ENCODE peak calls at places on chromosomes 4 and X, in eight cellular contexts. F is CD4-positive, alpha-beta memory T cell; M is WERI-Rb-1; L is H7; W is NT2/D1; P is GM23338; C is AG10803; E is AG04450. V is an unnamed sample.

GRCh38 chr4:42547805-42548204 is 109.1 kb downstream of the ATP8A1 start:
- DNase-seq in F (no peak), M (peak), L (no peak), W (no peak), P (no peak), C (no peak), E (no peak), V (no peak)

GRCh38 chr4:98482847-98483806 is 175.3 kb downstream of the TSPAN5 start:
- DNase-seq in F (no peak), M (no peak), L (no peak), W (no peak), P (no peak), C (peak), E (no peak), V (no peak)

GRCh38 chr4:98749206-98749605 is 90.8 kb upstream of the TSPAN5 start:
- DNase-seq in F (no peak), M (no peak), L (no peak), W (no peak), P (no peak), C (peak), E (no peak), V (no peak)

GRCh38 chrX:132737743-132738142 is 220.7 kb downstream of the HS6ST2 start:
- DNase-seq in F (peak), M (no peak), L (no peak), W (no peak), P (no peak), C (no peak), E (no peak), V (peak)

GRCh38 chr4:118989098-118990080 is 100.7 kb downstream of the SYNPO2 start:
- DNase-seq in F (no peak), M (no peak), L (no peak), W (no peak), P (no peak), C (peak), E (no peak), V (no peak)

GRCh38 chr4:94763005-94763404 is 5.2 kb downstream of the BMPR1B start:
- DNase-seq in F (no peak), M (no peak), L (no peak), W (no peak), P (no peak), C (peak), E (no peak), V (no peak)

GRCh38 chr4:147837435-147837834 is 105.5 kb downstream of the ARHGAP10 start:
- DNase-seq in F (no peak), M (peak), L (no peak), W (no peak), P (peak), C (no peak), E (no peak), V (no peak)

GRCh38 chr4:18020145-18020670 is 1.3 kb downstream of the LCORL start:
- DNase-seq in F (peak), M (peak), L (peak), W (no peak), P (peak), C (peak), E (no peak), V (no peak)

GRCh38 chrX:129983575-129984131 is 1.2 kb downstream of the BCORL1 start:
- DNase-seq in F (no peak), M (peak), L (peak), W (no peak), P (peak), C (no peak), E (no peak), V (no peak)

GRCh38 chr4:57501715-57502114 is 391.5 kb upstream of the IGFBP7 start:
- DNase-seq in F (no peak), M (no peak), L (peak), W (no peak), P (peak), C (peak), E (no peak), V (no peak)

GRCh38 chrX:15973299-15973698 is 118.7 kb upstream of the AP1S2 start:
- DNase-seq in F (peak), M (peak), L (peak), W (no peak), P (peak), C (peak), E (no peak), V (no peak)

GRCh38 chr4:704198-704891 is 1.3 kb upstream of the PCGF3 start:
- DNase-seq in F (no peak), M (no peak), L (no peak), W (no peak), P (no peak), C (no peak), E (no peak), V (no peak)

GRCh38 chr4:147596976-147597375 is 20.2 kb upstream of the TMEM184C start:
- DNase-seq in F (no peak), M (no peak), L (no peak), W (no peak), P (no peak), C (peak), E (peak), V (no peak)

GRCh38 chr4:36227913-36228312 is 16.4 kb downstream of the ARAP2 start:
- DNase-seq in F (no peak), M (no peak), L (no peak), W (no peak), P (no peak), C (no peak), E (no peak), V (no peak)

GRCh38 chrX:2693526-2694002 is 2.5 kb downstream of the CD99 start:
- DNase-seq in F (no peak), M (no peak), L (no peak), W (no peak), P (no peak), C (no peak), E (no peak), V (no peak)

GRCh38 chrX:37986893-37987292 is 19.5 kb upstream of the SYTL5 start:
- DNase-seq in F (no peak), M (no peak), L (no peak), W (no peak), P (no peak), C (peak), E (no peak), V (no peak)

GRCh38 chrX:74119016-74119910 is 184.7 kb upstream of the ZCCHC13 start:
- DNase-seq in F (no peak), M (no peak), L (no peak), W (no peak), P (no peak), C (peak), E (no peak), V (no peak)

GRCh38 chr4:168857009-168857408 is 153.0 kb downstream of the CBR4 start:
- DNase-seq in F (no peak), M (no peak), L (no peak), W (no peak), P (no peak), C (no peak), E (no peak), V (no peak)

GRCh38 chrX:104913348-104913747 is 307.1 kb downstream of the TEX13A start:
- DNase-seq in F (no peak), M (no peak), L (peak), W (peak), P (peak), C (no peak), E (no peak), V (no peak)

GRCh38 chrX:103464071-103464773 is 55.1 kb downstream of the RAB40A start:
- DNase-seq in F (peak), M (peak), L (peak), W (no peak), P (peak), C (peak), E (no peak), V (peak)

GRCh38 chr4:174699654-174700053 is 129.4 kb downstream of the GLRA3 start:
- DNase-seq in F (no peak), M (no peak), L (no peak), W (no peak), P (no peak), C (no peak), E (no peak), V (no peak)

GRCh38 chrX:136745215-136746173 is 35.2 kb downstream of the ARHGEF6 start:
- DNase-seq in F (no peak), M (no peak), L (no peak), W (no peak), P (no peak), C (peak), E (no peak), V (no peak)

GRCh38 chrX:73127700-73128241 is 48.5 kb upstream of the PABPC1L2A start:
- DNase-seq in F (no peak), M (no peak), L (peak), W (no peak), P (peak), C (peak), E (no peak), V (no peak)

GRCh38 chr4:169730564-169730963 is 27.2 kb downstream of the HPF1 start:
- DNase-seq in F (no peak), M (no peak), L (no peak), W (no peak), P (no peak), C (no peak), E (no peak), V (no peak)

DNA sequence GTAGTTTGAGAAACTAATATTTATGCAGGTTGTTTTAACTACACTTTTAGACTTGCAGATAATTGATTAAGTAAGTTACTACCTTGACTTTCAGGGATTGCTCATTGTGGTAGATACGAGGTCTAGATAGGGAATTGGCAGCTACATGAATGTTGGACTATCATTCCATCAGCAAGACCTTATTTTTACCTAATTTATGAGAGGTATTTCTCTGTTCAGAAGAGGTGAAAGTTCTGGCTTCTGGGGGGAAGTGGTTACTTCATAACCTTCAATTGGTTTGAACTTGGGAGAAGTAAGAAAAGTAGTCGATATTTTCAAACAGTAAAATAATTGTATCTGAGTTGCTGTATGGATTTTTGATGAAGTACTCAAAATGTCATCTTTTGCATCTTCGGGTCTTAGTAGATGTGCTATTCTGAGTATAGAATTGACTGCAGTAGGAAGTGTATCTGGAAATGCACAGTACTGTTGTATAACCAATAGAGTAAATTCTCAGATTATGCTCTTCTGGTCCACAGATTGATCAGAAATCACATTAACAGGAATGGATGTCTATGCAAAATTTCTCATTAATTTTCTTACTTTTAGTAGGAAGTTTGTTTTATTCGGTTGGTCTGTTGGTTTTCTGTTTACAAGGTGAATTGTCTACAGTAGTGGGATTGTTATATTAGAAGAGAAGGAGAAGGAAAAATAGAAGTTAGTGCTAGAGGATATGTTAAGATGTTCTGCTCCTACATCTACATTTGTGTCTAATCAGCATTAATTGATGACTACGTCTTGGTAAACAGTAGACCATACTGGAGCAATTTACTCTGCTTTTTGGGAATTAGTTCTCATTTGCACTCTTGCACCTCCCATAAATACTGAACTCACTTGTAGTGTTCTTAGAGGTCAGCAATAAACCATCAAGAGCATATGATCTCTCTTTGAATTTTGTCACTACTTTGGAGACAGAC is 3.0 kb downstream of the NFKB1 start:
- DNase-seq in F (peak), M (no peak), L (no peak), W (no peak), P (no peak), C (no peak), E (no peak), V (no peak)
- H3K4me3 ChIP-seq in F (peak), M (no peak), L (no peak), W (no peak), P (no peak), C (no peak), E (no peak), V (peak)

GRCh38 chr4:152943673-152944072 is 7.5 kb downstream of the FHDC1 start:
- DNase-seq in F (no peak), M (no peak), L (no peak), W (no peak), P (no peak), C (peak), E (no peak), V (no peak)
- H3K4me3 ChIP-seq in F (no peak), M (no peak), L (no peak), W (no peak), P (no peak), C (peak), E (no peak), V (no peak)

GRCh38 chr4:54061873-54062272 is 2.5 kb downstream of the CHIC2 start:
- DNase-seq in F (no peak), M (no peak), L (no peak), W (no peak), P (no peak), C (no peak), E (no peak), V (no peak)

GRCh38 chr4:54063224-54063623 is 1.2 kb downstream of the CHIC2 start:
- DNase-seq in F (peak), M (no peak), L (no peak), W (no peak), P (no peak), C (peak), E (no peak), V (no peak)

GRCh38 chr4:54061067-54061466 is 3.3 kb downstream of the CHIC2 start:
- DNase-seq in F (no peak), M (no peak), L (no peak), W (no peak), P (no peak), C (no peak), E (no peak), V (no peak)

GRCh38 chr4:54063737-54064316 is 578 bp downstream of the CHIC2 start:
- DNase-seq in F (peak), M (peak), L (no peak), W (peak), P (peak), C (peak), E (no peak), V (peak)

GRCh38 chr4:54062392-54062791 is 2.0 kb downstream of the CHIC2 start:
- DNase-seq in F (no peak), M (no peak), L (no peak), W (no peak), P (no peak), C (no peak), E (no peak), V (no peak)
- H3K4me3 ChIP-seq in F (peak), M (no peak), L (no peak), W (no peak), P (peak), C (peak), E (peak), V (peak)

DNA sequence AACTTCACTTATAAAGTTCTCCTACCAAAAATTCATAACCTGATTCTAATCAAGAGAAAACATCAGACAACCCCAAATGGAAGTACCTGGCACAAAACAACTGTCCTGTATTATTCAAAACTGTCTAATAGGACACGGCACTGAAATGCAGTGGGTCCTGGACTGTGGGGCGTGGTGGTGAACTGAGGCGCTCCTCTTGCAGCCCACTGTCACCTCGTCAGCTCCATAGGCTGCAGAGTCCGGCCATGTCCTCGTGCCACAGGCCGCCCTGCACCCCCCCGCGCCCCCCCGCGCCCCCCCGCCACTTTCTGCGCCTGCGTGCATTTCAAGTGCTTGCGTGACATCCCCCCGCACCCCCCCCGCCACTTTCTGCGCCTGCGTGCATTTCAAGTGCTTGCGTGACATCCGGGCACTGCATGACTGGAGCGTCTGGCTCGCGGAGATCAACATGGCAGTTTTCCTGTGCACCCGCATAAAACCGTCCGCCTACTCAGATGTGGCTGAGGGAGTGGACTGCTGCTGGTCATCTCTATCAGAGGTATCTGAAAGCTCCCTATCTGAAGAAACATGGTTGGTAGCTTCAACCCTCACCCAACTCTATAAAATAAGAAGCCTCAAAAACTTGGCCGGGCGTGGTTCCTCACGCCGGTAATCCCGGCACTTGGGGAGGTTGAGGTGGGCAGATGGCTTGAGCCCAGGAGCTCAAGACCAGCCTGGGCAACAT is 28.8 kb downstream of the ATXN3L start:
- DNase-seq in F (no peak), M (no peak), L (no peak), W (no peak), P (no peak), C (no peak), E (no peak), V (no peak)
- H3K4me3 ChIP-seq in F (no peak), M (no peak), L (no peak), W (no peak), P (no peak), C (no peak), E (no peak), V (no peak)

GRCh38 chr4:159111417-159111816 is 8.5 kb downstream of the RAPGEF2 start:
- DNase-seq in F (no peak), M (no peak), L (no peak), W (no peak), P (no peak), C (no peak), E (no peak), V (no peak)
- H3K4me3 ChIP-seq in F (no peak), M (no peak), L (no peak), W (no peak), P (no peak), C (no peak), E (no peak), V (no peak)

DNA sequence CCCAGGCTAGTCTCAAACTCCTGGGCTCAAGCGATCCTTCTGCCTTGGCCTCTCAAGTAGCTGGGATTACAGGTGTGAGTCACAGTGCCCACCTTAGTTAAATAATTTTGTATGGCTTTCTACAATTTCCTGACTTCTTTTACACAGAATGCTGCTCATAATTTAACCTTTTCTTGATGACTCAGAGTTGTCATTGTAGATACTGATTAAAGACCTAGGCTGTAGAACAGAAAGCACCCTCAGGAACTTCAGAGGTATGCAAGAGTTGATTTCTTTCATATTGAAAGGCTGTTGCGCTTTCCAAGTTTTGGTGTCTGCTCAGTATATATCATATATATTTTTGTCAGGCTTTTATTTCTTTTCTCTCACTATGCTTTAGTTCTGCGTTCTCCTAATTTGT is 21.1 kb upstream of the GPR34 start:
- DNase-seq in F (no peak), M (no peak), L (no peak), W (no peak), P (no peak), C (no peak), E (no peak), V (no peak)
- H3K4me3 ChIP-seq in F (no peak), M (no peak), L (no peak), W (no peak), P (no peak), C (no peak), E (no peak), V (no peak)

DNA sequence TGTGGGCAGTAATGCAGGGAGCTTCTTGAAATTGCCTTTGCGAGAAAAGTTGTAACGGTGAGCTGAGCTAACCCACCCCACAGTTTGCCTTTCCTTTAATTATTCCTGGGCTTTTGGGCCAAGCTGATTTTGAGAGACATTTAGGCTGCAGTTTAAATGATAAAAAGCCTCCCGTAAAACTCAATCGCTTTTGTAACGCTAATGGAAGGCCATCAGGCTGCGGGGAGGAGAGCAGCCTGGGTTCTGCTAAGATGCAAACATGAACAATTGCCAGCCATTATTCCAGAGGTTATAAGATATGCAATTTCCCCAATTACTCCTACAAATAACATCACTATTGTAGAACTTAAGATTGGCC is 108.1 kb upstream of the FAM9C start:
- DNase-seq in F (no peak), M (no peak), L (no peak), W (no peak), P (peak), C (no peak), E (no peak), V (no peak)
- H3K4me3 ChIP-seq in F (no peak), M (no peak), L (no peak), W (no peak), P (peak), C (no peak), E (no peak), V (no peak)

GRCh38 chr4:104491396-104491821 is 3.3 kb downstream of the CXXC4 start:
- DNase-seq in F (peak), M (peak), L (peak), W (no peak), P (peak), C (peak), E (no peak), V (peak)

GRCh38 chr4:104490770-104491395 is 3.8 kb downstream of the CXXC4 start:
- DNase-seq in F (no peak), M (peak), L (peak), W (no peak), P (peak), C (peak), E (no peak), V (peak)

GRCh38 chr4:104488151-104488550 is 6.5 kb downstream of the CXXC4 start:
- DNase-seq in F (no peak), M (no peak), L (no peak), W (no peak), P (no peak), C (no peak), E (no peak), V (no peak)

GRCh38 chr4:104490096-104490769 is 4.5 kb downstream of the CXXC4 start:
- DNase-seq in F (no peak), M (peak), L (peak), W (no peak), P (peak), C (no peak), E (no peak), V (no peak)

GRCh38 chr4:104489731-104490095 is 5.0 kb downstream of the CXXC4 start:
- DNase-seq in F (no peak), M (no peak), L (no peak), W (no peak), P (no peak), C (no peak), E (no peak), V (no peak)
- H3K4me3 ChIP-seq in F (no peak), M (peak), L (no peak), W (no peak), P (peak), C (no peak), E (no peak), V (no peak)

DNA sequence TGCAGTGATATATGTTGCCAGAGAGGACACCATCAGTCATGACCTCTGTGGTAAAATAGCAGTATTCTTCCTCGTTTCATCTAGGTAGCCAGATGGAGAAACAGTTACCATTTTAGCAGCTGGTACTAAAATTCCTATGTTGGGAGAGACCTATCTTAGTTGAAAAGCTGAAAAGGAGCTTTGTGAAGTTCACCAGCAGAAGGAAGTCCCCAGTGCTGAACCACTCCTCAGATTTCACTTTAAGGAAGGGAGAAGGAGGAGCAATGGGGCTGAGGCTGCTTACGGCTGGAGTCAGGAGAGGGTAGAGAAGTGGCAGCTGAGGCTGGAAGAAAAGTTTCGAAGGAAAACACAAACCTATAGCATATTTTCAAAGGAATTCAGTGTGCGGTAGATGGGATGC is 103.7 kb downstream of the ATXN3L start:
- DNase-seq in F (no peak), M (no peak), L (no peak), W (no peak), P (no peak), C (no peak), E (peak), V (no peak)
- H3K4me3 ChIP-seq in F (no peak), M (no peak), L (no peak), W (no peak), P (no peak), C (no peak), E (no peak), V (no peak)

V was measured in effector memory CD4-positive, alpha-beta T cell.